ENCODE peak calls at places on chromosomes 7 and 10, in ten cellular contexts. One of them, this sample, is unnamed.

GRCh38 chr7:88184848-88185304 is 35.0 kb downstream of the SRI start:
- DNase-seq in T-helper 9 cell: no peak
- DNase-seq in KBM-7: no peak
- DNase-seq in NCI-H1417: no peak
- DNase-seq in glutamatergic neuron: no peak
- DNase-seq in activated B cell treated with CpG ODN at 0.5 μM for 24 hours: no peak
- DNase-seq in neuronal stem cell: no peak
- DNase-seq in activated CD8-positive, alpha-beta memory T cell treated with anti-CD3 and anti-CD28 coated beads, Interleukin-2, amount 50 U/mL, for 4 hours: no peak
- DNase-seq in Ammon's horn: no peak
- DNase-seq in astrocyte of the spinal cord: peak
- DNase-seq in this sample: no peak

GRCh38 chr7:55127622-55128081 is 108.8 kb downstream of the EGFR start:
- DNase-seq in T-helper 9 cell: no peak
- DNase-seq in KBM-7: no peak
- DNase-seq in NCI-H1417: no peak
- DNase-seq in glutamatergic neuron: no peak
- DNase-seq in activated B cell treated with CpG ODN at 0.5 μM for 24 hours: no peak
- DNase-seq in neuronal stem cell: no peak
- DNase-seq in activated CD8-positive, alpha-beta memory T cell treated with anti-CD3 and anti-CD28 coated beads, Interleukin-2, amount 50 U/mL, for 4 hours: no peak
- DNase-seq in Ammon's horn: no peak
- DNase-seq in astrocyte of the spinal cord: peak
- DNase-seq in this sample: no peak

GRCh38 chr7:78489851-78490250 is 691.3 kb downstream of the PHTF2 start:
- DNase-seq in T-helper 9 cell: no peak
- DNase-seq in KBM-7: no peak
- DNase-seq in NCI-H1417: no peak
- DNase-seq in glutamatergic neuron: no peak
- DNase-seq in activated B cell treated with CpG ODN at 0.5 μM for 24 hours: no peak
- DNase-seq in neuronal stem cell: no peak
- DNase-seq in activated CD8-positive, alpha-beta memory T cell treated with anti-CD3 and anti-CD28 coated beads, Interleukin-2, amount 50 U/mL, for 4 hours: no peak
- DNase-seq in Ammon's horn: peak
- DNase-seq in astrocyte of the spinal cord: no peak
- DNase-seq in this sample: no peak

GRCh38 chr7:129502708-129503685 is 666 bp downstream of the SMKR1 start:
- DNase-seq in T-helper 9 cell: no peak
- DNase-seq in KBM-7: peak
- DNase-seq in NCI-H1417: peak
- DNase-seq in glutamatergic neuron: peak
- DNase-seq in activated B cell treated with CpG ODN at 0.5 μM for 24 hours: peak
- DNase-seq in neuronal stem cell: peak
- DNase-seq in activated CD8-positive, alpha-beta memory T cell treated with anti-CD3 and anti-CD28 coated beads, Interleukin-2, amount 50 U/mL, for 4 hours: peak
- DNase-seq in Ammon's horn: peak
- DNase-seq in astrocyte of the spinal cord: no peak
- DNase-seq in this sample: no peak

GRCh38 chr10:51201947-51202346 is 127.7 kb downstream of the PRKG1 start:
- DNase-seq in T-helper 9 cell: no peak
- DNase-seq in KBM-7: no peak
- DNase-seq in NCI-H1417: no peak
- DNase-seq in glutamatergic neuron: no peak
- DNase-seq in activated B cell treated with CpG ODN at 0.5 μM for 24 hours: no peak
- DNase-seq in neuronal stem cell: no peak
- DNase-seq in activated CD8-positive, alpha-beta memory T cell treated with anti-CD3 and anti-CD28 coated beads, Interleukin-2, amount 50 U/mL, for 4 hours: no peak
- DNase-seq in Ammon's horn: no peak
- DNase-seq in astrocyte of the spinal cord: no peak
- DNase-seq in this sample: no peak

GRCh38 chr10:100519321-100520051 is at the start of gene SEC31B:
- DNase-seq in T-helper 9 cell: no peak
- DNase-seq in KBM-7: no peak
- DNase-seq in NCI-H1417: no peak
- DNase-seq in glutamatergic neuron: peak
- DNase-seq in activated B cell treated with CpG ODN at 0.5 μM for 24 hours: no peak
- DNase-seq in neuronal stem cell: peak
- DNase-seq in activated CD8-positive, alpha-beta memory T cell treated with anti-CD3 and anti-CD28 coated beads, Interleukin-2, amount 50 U/mL, for 4 hours: no peak
- DNase-seq in Ammon's horn: peak
- DNase-seq in astrocyte of the spinal cord: no peak
- DNase-seq in this sample: no peak

GRCh38 chr10:114100848-114101741 is 57.4 kb downstream of the ADRB1 start:
- DNase-seq in T-helper 9 cell: no peak
- DNase-seq in KBM-7: peak
- DNase-seq in NCI-H1417: no peak
- DNase-seq in glutamatergic neuron: peak
- DNase-seq in activated B cell treated with CpG ODN at 0.5 μM for 24 hours: no peak
- DNase-seq in neuronal stem cell: no peak
- DNase-seq in activated CD8-positive, alpha-beta memory T cell treated with anti-CD3 and anti-CD28 coated beads, Interleukin-2, amount 50 U/mL, for 4 hours: no peak
- DNase-seq in Ammon's horn: no peak
- DNase-seq in astrocyte of the spinal cord: peak
- DNase-seq in this sample: no peak

GRCh38 chr10:125203186-125203800 is 42.9 kb upstream of the CTBP2 start:
- DNase-seq in T-helper 9 cell: no peak
- DNase-seq in KBM-7: no peak
- DNase-seq in NCI-H1417: no peak
- DNase-seq in glutamatergic neuron: no peak
- DNase-seq in activated B cell treated with CpG ODN at 0.5 μM for 24 hours: no peak
- DNase-seq in neuronal stem cell: no peak
- DNase-seq in activated CD8-positive, alpha-beta memory T cell treated with anti-CD3 and anti-CD28 coated beads, Interleukin-2, amount 50 U/mL, for 4 hours: no peak
- DNase-seq in Ammon's horn: no peak
- DNase-seq in astrocyte of the spinal cord: no peak
- DNase-seq in this sample: no peak

GRCh38 chr10:14282271-14282670 is 48.5 kb downstream of the FRMD4A start:
- DNase-seq in T-helper 9 cell: no peak
- DNase-seq in KBM-7: no peak
- DNase-seq in NCI-H1417: no peak
- DNase-seq in glutamatergic neuron: no peak
- DNase-seq in activated B cell treated with CpG ODN at 0.5 μM for 24 hours: no peak
- DNase-seq in neuronal stem cell: no peak
- DNase-seq in activated CD8-positive, alpha-beta memory T cell treated with anti-CD3 and anti-CD28 coated beads, Interleukin-2, amount 50 U/mL, for 4 hours: no peak
- DNase-seq in Ammon's horn: no peak
- DNase-seq in astrocyte of the spinal cord: no peak
- DNase-seq in this sample: no peak

GRCh38 chr10:90751107-90751997 is 106.5 kb downstream of the HTR7 start:
- DNase-seq in T-helper 9 cell: peak
- DNase-seq in KBM-7: peak
- DNase-seq in NCI-H1417: peak
- DNase-seq in glutamatergic neuron: peak
- DNase-seq in activated B cell treated with CpG ODN at 0.5 μM for 24 hours: no peak
- DNase-seq in neuronal stem cell: peak
- DNase-seq in activated CD8-positive, alpha-beta memory T cell treated with anti-CD3 and anti-CD28 coated beads, Interleukin-2, amount 50 U/mL, for 4 hours: peak
- DNase-seq in Ammon's horn: peak
- DNase-seq in astrocyte of the spinal cord: peak
- DNase-seq in this sample: no peak

GRCh38 chr7:128176696-128177095 is 64.4 kb upstream of the LEP start:
- DNase-seq in T-helper 9 cell: no peak
- DNase-seq in KBM-7: no peak
- DNase-seq in NCI-H1417: no peak
- DNase-seq in glutamatergic neuron: no peak
- DNase-seq in activated B cell treated with CpG ODN at 0.5 μM for 24 hours: no peak
- DNase-seq in neuronal stem cell: no peak
- DNase-seq in activated CD8-positive, alpha-beta memory T cell treated with anti-CD3 and anti-CD28 coated beads, Interleukin-2, amount 50 U/mL, for 4 hours: no peak
- DNase-seq in Ammon's horn: no peak
- DNase-seq in astrocyte of the spinal cord: no peak
- DNase-seq in this sample: no peak

GRCh38 chr10:50595785-50596184 is 28.0 kb downstream of the SGMS1 start:
- DNase-seq in T-helper 9 cell: no peak
- DNase-seq in KBM-7: no peak
- DNase-seq in NCI-H1417: no peak
- DNase-seq in glutamatergic neuron: no peak
- DNase-seq in activated B cell treated with CpG ODN at 0.5 μM for 24 hours: no peak
- DNase-seq in neuronal stem cell: no peak
- DNase-seq in activated CD8-positive, alpha-beta memory T cell treated with anti-CD3 and anti-CD28 coated beads, Interleukin-2, amount 50 U/mL, for 4 hours: no peak
- DNase-seq in Ammon's horn: no peak
- DNase-seq in astrocyte of the spinal cord: no peak
- DNase-seq in this sample: no peak

GRCh38 chr7:148434887-148435286 is 155.7 kb upstream of the C7orf33 start:
- DNase-seq in T-helper 9 cell: no peak
- DNase-seq in KBM-7: no peak
- DNase-seq in NCI-H1417: no peak
- DNase-seq in glutamatergic neuron: no peak
- DNase-seq in activated B cell treated with CpG ODN at 0.5 μM for 24 hours: no peak
- DNase-seq in neuronal stem cell: no peak
- DNase-seq in activated CD8-positive, alpha-beta memory T cell treated with anti-CD3 and anti-CD28 coated beads, Interleukin-2, amount 50 U/mL, for 4 hours: no peak
- DNase-seq in Ammon's horn: no peak
- DNase-seq in astrocyte of the spinal cord: no peak
- DNase-seq in this sample: no peak

GRCh38 chr10:15603446-15604011 is 116.2 kb downstream of the ITGA8 start:
- DNase-seq in T-helper 9 cell: no peak
- DNase-seq in KBM-7: no peak
- DNase-seq in NCI-H1417: no peak
- DNase-seq in glutamatergic neuron: no peak
- DNase-seq in activated B cell treated with CpG ODN at 0.5 μM for 24 hours: no peak
- DNase-seq in neuronal stem cell: no peak
- DNase-seq in activated CD8-positive, alpha-beta memory T cell treated with anti-CD3 and anti-CD28 coated beads, Interleukin-2, amount 50 U/mL, for 4 hours: no peak
- DNase-seq in Ammon's horn: no peak
- DNase-seq in astrocyte of the spinal cord: no peak
- DNase-seq in this sample: no peak